ENCODE peak calls at places on chromosome 21, in seven cellular contexts. One of them, this sample, is unnamed.

GRCh38 chr21:43924421-43925095 is 59.5 kb downstream of the AGPAT3 start:
- DNase-seq in natural killer cell: no peak
- DNase-seq in fibroblast of lung: no peak
- DNase-seq in neural progenitor cell: no peak
- DNase-seq in CD8-positive, alpha-beta T cell: no peak
- DNase-seq in H9: no peak
- DNase-seq in tibial nerve: no peak
- DNase-seq in this sample: no peak

GRCh38 chr21:42010507-42011493 is 640 bp upstream of the ZBTB21 start:
- DNase-seq in natural killer cell: peak; percentile 24
- DNase-seq in fibroblast of lung: no peak
- DNase-seq in neural progenitor cell: peak; percentile 74
- DNase-seq in CD8-positive, alpha-beta T cell: peak; percentile 61
- DNase-seq in H9: peak; percentile 43
- DNase-seq in tibial nerve: no peak
- DNase-seq in this sample: no peak

GRCh38 chr21:42398414-42399030 is 2.7 kb upstream of the TMPRSS3 start:
- DNase-seq in natural killer cell: no peak
- DNase-seq in fibroblast of lung: no peak
- DNase-seq in neural progenitor cell: no peak
- DNase-seq in CD8-positive, alpha-beta T cell: no peak
- DNase-seq in H9: no peak
- DNase-seq in tibial nerve: no peak
- DNase-seq in this sample: no peak

GRCh38 chr21:42515708-42516502 is 2.3 kb downstream of the SLC37A1 start:
- DNase-seq in natural killer cell: no peak
- DNase-seq in fibroblast of lung: no peak
- DNase-seq in neural progenitor cell: no peak
- DNase-seq in CD8-positive, alpha-beta T cell: no peak
- DNase-seq in H9: no peak
- DNase-seq in tibial nerve: no peak
- DNase-seq in this sample: no peak

GRCh38 chr21:14550200-14550599 is 4.1 kb upstream of the SAMSN1 start:
- DNase-seq in natural killer cell: no peak
- DNase-seq in fibroblast of lung: no peak
- DNase-seq in neural progenitor cell: no peak
- DNase-seq in CD8-positive, alpha-beta T cell: no peak
- DNase-seq in H9: no peak
- DNase-seq in tibial nerve: no peak
- DNase-seq in this sample: no peak

GRCh38 chr21:42236693-42237092 is 17.8 kb downstream of the ABCG1 start:
- DNase-seq in natural killer cell: no peak
- DNase-seq in fibroblast of lung: no peak
- DNase-seq in neural progenitor cell: no peak
- DNase-seq in CD8-positive, alpha-beta T cell: no peak
- DNase-seq in H9: no peak
- DNase-seq in tibial nerve: no peak
- DNase-seq in this sample: no peak

GRCh38 chr21:44064852-44065403 is 42.3 kb upstream of the PWP2 start:
- DNase-seq in natural killer cell: no peak
- DNase-seq in fibroblast of lung: no peak
- DNase-seq in neural progenitor cell: no peak
- DNase-seq in CD8-positive, alpha-beta T cell: no peak
- DNase-seq in H9: no peak
- DNase-seq in tibial nerve: no peak
- DNase-seq in this sample: no peak

GRCh38 chr21:36052860-36053766 is 7.2 kb downstream of the SETD4 start:
- DNase-seq in natural killer cell: no peak
- DNase-seq in fibroblast of lung: no peak
- DNase-seq in neural progenitor cell: no peak
- DNase-seq in CD8-positive, alpha-beta T cell: no peak
- DNase-seq in H9: no peak
- DNase-seq in tibial nerve: no peak
- DNase-seq in this sample: no peak

GRCh38 chr21:42513985-42514882 is 582 bp downstream of the SLC37A1 start:
- DNase-seq in natural killer cell: peak; percentile 61
- DNase-seq in fibroblast of lung: no peak
- DNase-seq in neural progenitor cell: peak; percentile 61
- DNase-seq in CD8-positive, alpha-beta T cell: peak; percentile 72
- DNase-seq in H9: peak; percentile 81
- DNase-seq in tibial nerve: no peak
- DNase-seq in this sample: no peak

GRCh38 chr21:41589131-41589530 is 81.2 kb upstream of the TMPRSS2 start:
- DNase-seq in natural killer cell: no peak
- DNase-seq in fibroblast of lung: no peak
- DNase-seq in neural progenitor cell: no peak
- DNase-seq in CD8-positive, alpha-beta T cell: no peak
- DNase-seq in H9: no peak
- DNase-seq in tibial nerve: no peak
- DNase-seq in this sample: no peak

GRCh38 chr21:46639489-46640386 is 4.3 kb downstream of the PRMT2 start:
- DNase-seq in natural killer cell: no peak
- DNase-seq in fibroblast of lung: peak; percentile 49
- DNase-seq in neural progenitor cell: no peak
- DNase-seq in CD8-positive, alpha-beta T cell: no peak
- DNase-seq in H9: no peak
- DNase-seq in tibial nerve: no peak
- DNase-seq in this sample: no peak

GRCh38 chr21:42654179-42654912 is 925 bp downstream of the PDE9A start:
- DNase-seq in natural killer cell: no peak
- DNase-seq in fibroblast of lung: no peak
- DNase-seq in neural progenitor cell: peak; percentile 88
- DNase-seq in CD8-positive, alpha-beta T cell: peak; percentile 62
- DNase-seq in H9: no peak
- DNase-seq in tibial nerve: no peak
- DNase-seq in this sample: no peak

GRCh38 chr21:43958364-43959158 is 53.5 kb upstream of the TRAPPC10 start:
- DNase-seq in natural killer cell: peak; percentile 31
- DNase-seq in fibroblast of lung: no peak
- DNase-seq in neural progenitor cell: no peak
- DNase-seq in CD8-positive, alpha-beta T cell: no peak
- DNase-seq in H9: no peak
- DNase-seq in tibial nerve: no peak
- DNase-seq in this sample: no peak

GRCh38 chr21:15138475-15138874 is 73.7 kb upstream of the NRIP1 start:
- DNase-seq in natural killer cell: no peak
- DNase-seq in fibroblast of lung: no peak
- DNase-seq in neural progenitor cell: peak; percentile 6
- DNase-seq in CD8-positive, alpha-beta T cell: no peak
- DNase-seq in H9: no peak
- DNase-seq in tibial nerve: no peak
- DNase-seq in this sample: no peak

GRCh38 chr21:25837545-25838263 is 102.9 kb downstream of the GABPA start:
- DNase-seq in natural killer cell: no peak
- DNase-seq in fibroblast of lung: peak; percentile 90
- DNase-seq in neural progenitor cell: no peak
- DNase-seq in CD8-positive, alpha-beta T cell: no peak
- DNase-seq in H9: no peak
- DNase-seq in tibial nerve: no peak
- DNase-seq in this sample: no peak

GRCh38 chr21:34693192-34693810 is 24.5 kb downstream of the CLIC6 start:
- DNase-seq in natural killer cell: no peak
- DNase-seq in fibroblast of lung: peak; percentile 83
- DNase-seq in neural progenitor cell: peak; percentile 78
- DNase-seq in CD8-positive, alpha-beta T cell: peak; percentile 59
- DNase-seq in H9: peak; percentile 43
- DNase-seq in tibial nerve: no peak
- DNase-seq in this sample: no peak

GRCh38 chr21:46187251-46187650 is 3.0 kb upstream of the SPATC1L start:
- DNase-seq in natural killer cell: no peak
- DNase-seq in fibroblast of lung: no peak
- DNase-seq in neural progenitor cell: no peak
- DNase-seq in CD8-positive, alpha-beta T cell: no peak
- DNase-seq in H9: no peak
- DNase-seq in tibial nerve: no peak
- DNase-seq in this sample: no peak

GRCh38 chr21:41168391-41169257 is 664 bp downstream of the BACE2 start:
- DNase-seq in natural killer cell: no peak
- DNase-seq in fibroblast of lung: peak; percentile 71
- DNase-seq in neural progenitor cell: peak; percentile 62
- DNase-seq in CD8-positive, alpha-beta T cell: no peak
- DNase-seq in H9: peak; percentile 51
- DNase-seq in tibial nerve: peak; percentile 38
- DNase-seq in this sample: no peak

GRCh38 chr21:25859264-25859931 is 124.6 kb downstream of the GABPA start:
- DNase-seq in natural killer cell: no peak
- DNase-seq in fibroblast of lung: peak; percentile 66
- DNase-seq in neural progenitor cell: no peak
- DNase-seq in CD8-positive, alpha-beta T cell: no peak
- DNase-seq in H9: no peak
- DNase-seq in tibial nerve: no peak
- DNase-seq in this sample: no peak

GRCh38 chr21:16194851-16195251 is 465.1 kb downstream of the USP25 start:
- DNase-seq in natural killer cell: no peak
- DNase-seq in fibroblast of lung: peak; percentile 53
- DNase-seq in neural progenitor cell: peak; percentile 3
- DNase-seq in CD8-positive, alpha-beta T cell: no peak
- DNase-seq in H9: no peak
- DNase-seq in tibial nerve: no peak
- DNase-seq in this sample: no peak

GRCh38 chr21:16195896-16196443 is 466.2 kb downstream of the USP25 start:
- DNase-seq in natural killer cell: no peak
- DNase-seq in fibroblast of lung: peak; percentile 27
- DNase-seq in neural progenitor cell: no peak
- DNase-seq in CD8-positive, alpha-beta T cell: no peak
- DNase-seq in H9: no peak
- DNase-seq in tibial nerve: no peak
- DNase-seq in this sample: no peak

GRCh38 chr21:16192900-16193299 is 463.1 kb downstream of the USP25 start:
- DNase-seq in natural killer cell: no peak
- DNase-seq in fibroblast of lung: peak; percentile 34
- DNase-seq in neural progenitor cell: no peak
- DNase-seq in CD8-positive, alpha-beta T cell: no peak
- DNase-seq in H9: no peak
- DNase-seq in tibial nerve: no peak
- DNase-seq in this sample: no peak

GRCh38 chr21:16195476-16195875 is 465.7 kb downstream of the USP25 start:
- DNase-seq in natural killer cell: no peak
- DNase-seq in fibroblast of lung: peak; percentile 86
- DNase-seq in neural progenitor cell: no peak
- DNase-seq in CD8-positive, alpha-beta T cell: no peak
- DNase-seq in H9: no peak
- DNase-seq in tibial nerve: no peak
- DNase-seq in this sample: no peak

GRCh38 chr21:16193758-16194606 is 464.2 kb downstream of the USP25 start:
- DNase-seq in natural killer cell: no peak
- DNase-seq in fibroblast of lung: peak; percentile 87
- DNase-seq in neural progenitor cell: peak; percentile 81
- DNase-seq in CD8-positive, alpha-beta T cell: no peak
- DNase-seq in H9: peak; percentile 39
- DNase-seq in tibial nerve: peak; percentile 36
- DNase-seq in this sample: no peak
- TF ChIP-seq CTCF in natural killer cell: no peak
- TF ChIP-seq CTCF in fibroblast of lung: peak; percentile 22
- TF ChIP-seq CTCF in neural progenitor cell: no peak
- TF ChIP-seq CTCF in CD8-positive, alpha-beta T cell: no peak
- TF ChIP-seq CTCF in H9: no peak
- TF ChIP-seq CTCF in tibial nerve: peak; percentile 10
- TF ChIP-seq CTCF in this sample: no peak

GRCh38 chr21:22758478-22758877 is 1760.3 kb downstream of the NCAM2 start:
- DNase-seq in natural killer cell: no peak
- DNase-seq in fibroblast of lung: peak; percentile 9
- DNase-seq in neural progenitor cell: no peak
- DNase-seq in CD8-positive, alpha-beta T cell: no peak
- DNase-seq in H9: no peak
- DNase-seq in tibial nerve: no peak
- DNase-seq in this sample: no peak
- TF ChIP-seq CTCF in natural killer cell: no peak
- TF ChIP-seq CTCF in fibroblast of lung: no peak
- TF ChIP-seq CTCF in neural progenitor cell: no peak
- TF ChIP-seq CTCF in CD8-positive, alpha-beta T cell: no peak
- TF ChIP-seq CTCF in H9: no peak
- TF ChIP-seq CTCF in tibial nerve: no peak
- TF ChIP-seq CTCF in this sample: no peak

GRCh38 chr21:37166733-37167132 is 93.7 kb downstream of the TTC3 start:
- DNase-seq in natural killer cell: no peak
- DNase-seq in fibroblast of lung: no peak
- DNase-seq in neural progenitor cell: peak; percentile 26
- DNase-seq in CD8-positive, alpha-beta T cell: no peak
- DNase-seq in H9: peak; percentile 43
- DNase-seq in tibial nerve: no peak
- DNase-seq in this sample: no peak
- TF ChIP-seq CTCF in natural killer cell: peak; percentile 36
- TF ChIP-seq CTCF in fibroblast of lung: no peak
- TF ChIP-seq CTCF in neural progenitor cell: peak; percentile 46
- TF ChIP-seq CTCF in CD8-positive, alpha-beta T cell: no peak
- TF ChIP-seq CTCF in H9: peak; percentile 61
- TF ChIP-seq CTCF in tibial nerve: no peak
- TF ChIP-seq CTCF in this sample: peak; percentile 46

DNA sequence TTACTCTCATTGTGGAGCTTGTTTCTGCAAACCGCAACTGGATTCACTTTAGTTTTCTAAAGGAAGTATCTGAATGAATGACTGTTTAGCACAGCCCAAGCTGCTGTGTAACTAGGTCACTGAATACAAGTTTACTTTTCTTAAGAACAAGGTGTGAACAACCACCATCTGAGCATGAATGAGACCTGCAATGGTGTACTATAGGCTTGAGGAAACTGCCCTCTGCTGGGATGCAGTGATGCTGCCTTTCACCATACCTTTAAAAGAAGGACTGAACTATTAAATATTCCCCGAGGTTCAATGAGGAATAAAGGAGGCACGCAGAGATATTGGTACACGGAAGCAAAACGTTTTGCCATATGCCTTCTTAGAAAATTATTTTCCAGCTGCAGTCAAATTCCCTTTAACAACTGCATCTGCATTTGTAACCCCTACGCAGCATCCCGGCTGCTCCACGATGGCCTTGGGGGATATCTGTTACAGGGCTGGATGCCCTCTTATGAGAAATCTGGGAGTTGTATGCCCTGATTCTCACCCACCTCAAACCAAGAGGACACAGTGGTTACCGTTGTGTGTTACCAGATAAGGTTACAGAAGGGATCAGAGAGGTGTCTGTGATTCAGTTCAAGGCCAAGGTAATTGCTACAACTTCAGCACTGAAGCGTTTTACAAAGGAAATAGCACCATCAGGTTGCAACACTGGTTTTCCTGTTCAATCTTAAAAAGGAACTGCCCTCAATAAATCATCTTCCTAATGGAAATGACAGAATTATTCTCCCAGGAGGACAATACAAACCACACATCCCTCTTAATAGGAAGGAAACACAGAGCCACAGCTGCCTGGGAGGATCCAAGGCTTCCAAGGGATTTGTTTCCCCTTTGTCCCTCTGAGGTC is 470.5 kb downstream of the LTN1 start:
- DNase-seq in natural killer cell: no peak
- DNase-seq in fibroblast of lung: peak; percentile 76
- DNase-seq in neural progenitor cell: peak; percentile 33
- DNase-seq in CD8-positive, alpha-beta T cell: no peak
- DNase-seq in H9: peak; percentile 30
- DNase-seq in tibial nerve: no peak
- DNase-seq in this sample: no peak
- TF ChIP-seq CTCF in natural killer cell: peak; percentile 39
- TF ChIP-seq CTCF in fibroblast of lung: peak; percentile 58
- TF ChIP-seq CTCF in neural progenitor cell: peak; percentile 44
- TF ChIP-seq CTCF in CD8-positive, alpha-beta T cell: no peak
- TF ChIP-seq CTCF in H9: peak; percentile 63
- TF ChIP-seq CTCF in tibial nerve: peak; percentile 33
- TF ChIP-seq CTCF in this sample: peak; percentile 47

GRCh38 chr21:39705849-39706248 is 39.1 kb upstream of the IGSF5 start:
- DNase-seq in natural killer cell: no peak
- DNase-seq in fibroblast of lung: peak; percentile 25
- DNase-seq in neural progenitor cell: no peak
- DNase-seq in CD8-positive, alpha-beta T cell: no peak
- DNase-seq in H9: no peak
- DNase-seq in tibial nerve: no peak
- DNase-seq in this sample: no peak
- TF ChIP-seq CTCF in natural killer cell: no peak
- TF ChIP-seq CTCF in fibroblast of lung: peak; percentile 9
- TF ChIP-seq CTCF in neural progenitor cell: no peak
- TF ChIP-seq CTCF in CD8-positive, alpha-beta T cell: no peak
- TF ChIP-seq CTCF in H9: no peak
- TF ChIP-seq CTCF in tibial nerve: no peak
- TF ChIP-seq CTCF in this sample: no peak

This sample was measured in type B pancreatic cell.